ENCODE peak calls at places on chromosome 14, in seven cellular contexts. One of them, this sample, is unnamed.

GRCh38 chr14:50666772-50667490 is 1.2 kb downstream of the SAV1 start:
- DNase-seq in NCI-H1436: no peak
- DNase-seq in stimulated activated CD4-positive, alpha-beta T cell treated with anti-CD3 and anti-CD28 coated beads, Interleukin-2, amount 100 ng/mL, for 24 hours: peak
- DNase-seq in RWPE2: no peak
- DNase-seq in AG09319: peak
- DNase-seq in endodermal cell: peak
- DNase-seq in C1 segment of cervical spinal cord: peak
- DNase-seq in this sample: peak

GRCh38 chr14:22414876-22415632 is 174.0 kb downstream of the DAD1 start:
- DNase-seq in endodermal cell: no peak
- DNase-seq in AG09319: no peak
- DNase-seq in C1 segment of cervical spinal cord: no peak
- DNase-seq in RWPE2: no peak
- DNase-seq in NCI-H1436: no peak
- DNase-seq in stimulated activated CD4-positive, alpha-beta T cell treated with anti-CD3 and anti-CD28 coated beads, Interleukin-2, amount 100 ng/mL, for 24 hours: no peak
- DNase-seq in this sample: no peak

GRCh38 chr14:54901380-54902142 is 1.1 kb downstream of the GCH1 start:
- DNase-seq in stimulated activated CD4-positive, alpha-beta T cell treated with anti-CD3 and anti-CD28 coated beads, Interleukin-2, amount 100 ng/mL, for 24 hours: peak
- DNase-seq in AG09319: no peak
- DNase-seq in RWPE2: no peak
- DNase-seq in NCI-H1436: no peak
- DNase-seq in C1 segment of cervical spinal cord: no peak
- DNase-seq in endodermal cell: no peak
- DNase-seq in this sample: no peak

GRCh38 chr14:36663404-36664321 is 2.0 kb downstream of the PAX9 start:
- DNase-seq in NCI-H1436: no peak
- DNase-seq in stimulated activated CD4-positive, alpha-beta T cell treated with anti-CD3 and anti-CD28 coated beads, Interleukin-2, amount 100 ng/mL, for 24 hours: no peak
- DNase-seq in RWPE2: no peak
- DNase-seq in endodermal cell: peak
- DNase-seq in C1 segment of cervical spinal cord: no peak
- DNase-seq in AG09319: no peak
- DNase-seq in this sample: no peak

GRCh38 chr14:100549834-100550625 is 37.2 kb downstream of the BEGAIN start:
- DNase-seq in stimulated activated CD4-positive, alpha-beta T cell treated with anti-CD3 and anti-CD28 coated beads, Interleukin-2, amount 100 ng/mL, for 24 hours: no peak
- DNase-seq in NCI-H1436: no peak
- DNase-seq in AG09319: no peak
- DNase-seq in endodermal cell: no peak
- DNase-seq in RWPE2: no peak
- DNase-seq in C1 segment of cervical spinal cord: no peak
- DNase-seq in this sample: no peak

GRCh38 chr14:32933943-32934890 is 4.5 kb upstream of the NPAS3 start:
- DNase-seq in RWPE2: no peak
- DNase-seq in AG09319: no peak
- DNase-seq in NCI-H1436: peak
- DNase-seq in endodermal cell: peak
- DNase-seq in stimulated activated CD4-positive, alpha-beta T cell treated with anti-CD3 and anti-CD28 coated beads, Interleukin-2, amount 100 ng/mL, for 24 hours: no peak
- DNase-seq in C1 segment of cervical spinal cord: peak
- DNase-seq in this sample: no peak

GRCh38 chr14:52277552-52277951 is 10.1 kb downstream of the PTGDR start:
- DNase-seq in stimulated activated CD4-positive, alpha-beta T cell treated with anti-CD3 and anti-CD28 coated beads, Interleukin-2, amount 100 ng/mL, for 24 hours: no peak
- DNase-seq in NCI-H1436: no peak
- DNase-seq in C1 segment of cervical spinal cord: no peak
- DNase-seq in endodermal cell: no peak
- DNase-seq in AG09319: no peak
- DNase-seq in RWPE2: no peak
- DNase-seq in this sample: no peak

GRCh38 chr14:61953602-61954001 is 191.4 kb downstream of the SNAPC1 start:
- DNase-seq in C1 segment of cervical spinal cord: no peak
- DNase-seq in RWPE2: no peak
- DNase-seq in endodermal cell: no peak
- DNase-seq in AG09319: no peak
- DNase-seq in stimulated activated CD4-positive, alpha-beta T cell treated with anti-CD3 and anti-CD28 coated beads, Interleukin-2, amount 100 ng/mL, for 24 hours: no peak
- DNase-seq in NCI-H1436: no peak
- DNase-seq in this sample: no peak

GRCh38 chr14:67547224-67547780 is 14.2 kb downstream of the PLEKHH1 start:
- DNase-seq in C1 segment of cervical spinal cord: no peak
- DNase-seq in stimulated activated CD4-positive, alpha-beta T cell treated with anti-CD3 and anti-CD28 coated beads, Interleukin-2, amount 100 ng/mL, for 24 hours: no peak
- DNase-seq in AG09319: no peak
- DNase-seq in endodermal cell: no peak
- DNase-seq in NCI-H1436: no peak
- DNase-seq in RWPE2: no peak
- DNase-seq in this sample: no peak

GRCh38 chr14:100282766-100283419 is 23.4 kb downstream of the SLC25A29 start:
- DNase-seq in C1 segment of cervical spinal cord: no peak
- DNase-seq in endodermal cell: peak
- DNase-seq in AG09319: no peak
- DNase-seq in NCI-H1436: no peak
- DNase-seq in stimulated activated CD4-positive, alpha-beta T cell treated with anti-CD3 and anti-CD28 coated beads, Interleukin-2, amount 100 ng/mL, for 24 hours: no peak
- DNase-seq in RWPE2: no peak
- DNase-seq in this sample: no peak